ENCODE peak calls at places on chromosomes 13 and 19, in seven cellular contexts. H is cardiac muscle cell, C is glutamatergic neuron, S is tibial nerve, D is suprapubic skin, B is AG10803, Y is keratinocyte. A is an unnamed sample.

GRCh38 chr19:3238066-3238561 is 13.7 kb downstream of the CELF5 start:
- DNase-seq in S (no peak), C (no peak), H (no peak), Y (no peak), D (no peak), B (no peak), A (no peak)

GRCh38 chr19:43524922-43525835 is 1.8 kb downstream of the ETHE1 start:
- DNase-seq in B (peak), S (peak), C (no peak), D (no peak), H (peak), Y (no peak), A (peak)

GRCh38 chr19:49533551-49534488 is 6.0 kb downstream of the RCN3 start:
- DNase-seq in Y (no peak), B (peak), C (peak), H (peak), S (peak), D (peak), A (peak)

GRCh38 chr13:75908137-75908536 is 272.0 kb downstream of the LMO7 start:
- DNase-seq in Y (no peak), D (no peak), C (no peak), B (peak), S (no peak), H (peak), A (peak)

GRCh38 chr13:109735567-109735966 is 50.8 kb downstream of the IRS2 start:
- DNase-seq in H (no peak), B (no peak), D (no peak), C (no peak), S (no peak), Y (no peak), A (no peak)

GRCh38 chr19:50361290-50362029 is 4.0 kb downstream of the NAPSA start:
- DNase-seq in S (no peak), B (no peak), C (no peak), Y (no peak), H (no peak), D (no peak), A (no peak)

GRCh38 chr19:18063463-18063862 is 23.3 kb downstream of the IL12RB1 start:
- DNase-seq in D (no peak), Y (no peak), C (no peak), S (no peak), H (peak), B (no peak), A (peak)

GRCh38 chr13:26280295-26280694 is 26.4 kb downstream of the CDK8 start:
- DNase-seq in S (no peak), C (no peak), D (no peak), H (no peak), B (peak), Y (peak), A (no peak)

GRCh38 chr19:18785179-18786124 is 5.7 kb downstream of the COMP start:
- DNase-seq in H (peak), S (peak), B (peak), Y (no peak), D (peak), C (peak), A (peak)

GRCh38 chr13:50126378-50127016 is 111.3 kb downstream of the KCNRG start:
- DNase-seq in B (peak), H (peak), C (no peak), Y (no peak), D (no peak), S (no peak), A (peak)

GRCh38 chr13:114203536-114203935 is 24.5 kb downstream of the CFAP97D2 start:
- DNase-seq in D (no peak), S (no peak), Y (no peak), B (no peak), H (no peak), C (no peak), A (no peak)

GRCh38 chr19:3132971-3133792 is 2.7 kb upstream of the GNA15 start:
- DNase-seq in H (no peak), Y (no peak), S (peak), C (no peak), B (peak), D (peak), A (no peak)

GRCh38 chr13:41054212-41054877 is 7.0 kb upstream of the WBP4 start:
- DNase-seq in S (peak), Y (no peak), C (no peak), H (peak), D (no peak), B (peak), A (peak)

GRCh38 chr19:17329061-17329767 is 5.4 kb downstream of the ANO8 start:
- DNase-seq in C (no peak), H (no peak), S (no peak), D (no peak), Y (no peak), B (no peak), A (no peak)

GRCh38 chr19:50486823-50487515 is 10.3 kb upstream of the GARIN5A start:
- DNase-seq in Y (peak), H (peak), B (peak), S (no peak), C (peak), D (no peak), A (no peak)

GRCh38 chr19:42283248-42284065 is 14.4 kb downstream of the CIC start:
- DNase-seq in D (peak), Y (peak), S (peak), C (peak), B (peak), H (peak), A (peak)

GRCh38 chr13:48892311-48892710 is 83.4 kb upstream of the FNDC3A start:
- DNase-seq in Y (peak), S (no peak), D (no peak), C (no peak), B (peak), H (no peak), A (no peak)

GRCh38 chr13:113990321-113990837 is 16.5 kb upstream of the C13orf46 start:
- DNase-seq in H (no peak), B (no peak), D (peak), Y (no peak), C (no peak), S (no peak), A (no peak)

DNA sequence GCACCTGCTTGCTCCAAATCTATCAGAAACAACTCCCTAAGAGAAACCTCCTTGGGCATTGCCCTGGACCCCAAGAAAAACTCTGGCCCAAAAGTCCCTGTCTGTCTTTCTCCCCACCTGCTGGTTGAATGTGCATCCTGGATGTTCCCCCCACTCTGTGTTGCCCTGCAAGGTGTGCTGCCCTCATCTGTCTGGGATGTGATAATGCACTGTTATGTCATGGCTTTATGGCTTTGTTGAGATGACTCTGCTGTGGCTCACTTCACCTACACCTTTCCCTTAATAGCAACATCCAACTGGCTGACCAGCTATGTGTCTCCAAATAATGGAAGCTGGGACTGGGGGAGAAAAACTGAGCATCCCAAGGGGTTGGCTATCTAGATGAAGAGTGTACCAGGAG is 2.6 kb downstream of the ZNF20 start:
- DNase-seq in D (no peak), S (no peak), H (no peak), B (no peak), Y (no peak), C (no peak), A (no peak)
- TF ChIP-seq CTCF in D (peak), S (no peak), H (no peak), B (no peak), Y (peak), C (no peak), A (no peak)

DNA sequence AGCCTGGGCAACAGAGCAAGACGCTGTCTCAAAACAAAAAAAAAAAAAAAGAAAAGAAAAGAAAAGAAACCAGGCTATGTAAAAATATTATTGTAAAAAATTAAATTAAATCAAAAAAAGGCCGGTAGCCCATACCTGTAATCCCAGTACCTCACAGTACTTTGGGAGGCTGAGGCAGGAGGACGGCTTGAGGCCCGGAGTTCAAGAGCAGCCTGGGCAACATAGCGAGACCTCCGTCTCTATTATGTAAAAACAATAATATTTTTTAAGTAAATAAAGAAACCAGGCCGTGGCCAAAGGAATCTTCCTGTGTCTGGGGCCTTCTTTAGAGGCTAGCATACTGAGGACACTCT is 770 bp upstream of the CAPNS1 start:
- DNase-seq in D (no peak), Y (no peak), B (no peak), C (no peak), H (no peak), S (no peak), A (no peak)
- TF ChIP-seq CTCF in D (no peak), Y (no peak), B (no peak), C (no peak), H (no peak), S (no peak), A (no peak)

GRCh38 chr13:38969187-38969586 is 21.4 kb downstream of the STOML3 start:
- DNase-seq in D (no peak), Y (no peak), C (no peak), B (no peak), H (no peak), S (no peak), A (no peak)

GRCh38 chr13:38965281-38965680 is 25.4 kb downstream of the STOML3 start:
- DNase-seq in S (no peak), Y (no peak), C (no peak), D (no peak), B (no peak), H (no peak), A (no peak)

GRCh38 chr13:38967446-38967845 is 23.2 kb downstream of the STOML3 start:
- DNase-seq in C (peak), S (no peak), Y (no peak), B (no peak), H (no peak), D (no peak), A (no peak)

DNA sequence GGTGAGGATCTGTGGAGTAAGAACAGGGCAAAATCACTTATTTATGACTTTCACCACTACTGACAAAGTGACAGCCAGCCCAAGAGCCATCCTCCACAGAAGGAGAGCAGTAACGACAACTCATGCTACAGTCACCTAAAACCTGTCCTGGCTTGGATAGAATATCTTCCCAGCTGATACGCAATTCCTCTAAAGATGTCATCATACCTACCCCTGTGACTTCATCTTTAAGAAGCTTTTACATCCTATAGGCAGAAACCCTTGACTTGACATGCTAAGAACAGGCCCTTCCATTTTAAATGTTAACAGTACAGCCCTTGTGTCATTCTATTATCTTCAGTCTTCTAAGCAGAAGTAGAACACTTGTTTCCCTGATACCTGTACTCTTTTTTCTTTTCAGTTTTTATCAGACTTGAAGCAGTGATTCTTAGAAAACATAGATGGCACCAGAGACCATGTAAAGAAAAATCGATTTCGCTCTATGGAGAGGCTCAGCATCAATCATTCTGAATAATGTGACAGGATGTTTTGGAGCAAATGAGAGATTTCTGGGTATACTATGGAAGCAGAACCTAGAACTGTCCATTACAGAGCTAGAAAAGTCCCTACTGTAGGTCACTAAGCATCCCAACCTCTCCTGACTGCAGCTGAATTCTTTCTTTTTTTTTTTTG is 20.1 kb downstream of the STOML3 start:
- DNase-seq in B (no peak), D (no peak), Y (no peak), C (no peak), S (no peak), H (no peak), A (no peak)
- TF ChIP-seq CTCF in B (no peak), D (no peak), Y (no peak), C (no peak), S (no peak), H (no peak), A (no peak)

DNA sequence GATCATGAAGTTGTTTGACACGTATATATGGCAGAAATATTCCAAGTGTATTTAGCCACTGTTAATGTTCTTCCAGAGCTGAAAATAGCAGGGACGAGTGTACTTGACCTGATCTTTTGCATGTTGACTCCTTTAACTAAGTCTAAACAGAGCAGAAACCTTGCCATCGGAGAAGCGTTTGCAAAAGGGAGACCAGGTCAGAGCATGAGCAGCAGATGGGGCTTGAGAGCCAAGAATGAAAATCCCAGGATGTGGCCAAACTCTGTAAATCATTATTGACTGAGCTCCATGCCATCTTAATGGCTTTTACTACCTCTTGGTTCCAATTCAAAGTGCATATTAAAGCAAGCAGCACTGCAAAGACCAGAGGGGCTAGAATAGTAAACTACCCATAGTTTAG is 55.5 kb downstream of the FAM216B start:
- DNase-seq in D (no peak), Y (no peak), H (peak), C (no peak), B (peak), S (no peak), A (no peak)
- TF ChIP-seq CTCF in D (no peak), Y (peak), H (peak), C (no peak), B (peak), S (no peak), A (no peak)

GRCh38 chr13:63455938-63456337 is 2040.3 kb upstream of the PCDH20 start:
- DNase-seq in H (no peak), C (no peak), B (no peak), Y (no peak), D (no peak), S (no peak), A (no peak)
- TF ChIP-seq CTCF in H (no peak), C (peak), B (peak), Y (no peak), D (no peak), S (no peak), A (no peak)

DNA sequence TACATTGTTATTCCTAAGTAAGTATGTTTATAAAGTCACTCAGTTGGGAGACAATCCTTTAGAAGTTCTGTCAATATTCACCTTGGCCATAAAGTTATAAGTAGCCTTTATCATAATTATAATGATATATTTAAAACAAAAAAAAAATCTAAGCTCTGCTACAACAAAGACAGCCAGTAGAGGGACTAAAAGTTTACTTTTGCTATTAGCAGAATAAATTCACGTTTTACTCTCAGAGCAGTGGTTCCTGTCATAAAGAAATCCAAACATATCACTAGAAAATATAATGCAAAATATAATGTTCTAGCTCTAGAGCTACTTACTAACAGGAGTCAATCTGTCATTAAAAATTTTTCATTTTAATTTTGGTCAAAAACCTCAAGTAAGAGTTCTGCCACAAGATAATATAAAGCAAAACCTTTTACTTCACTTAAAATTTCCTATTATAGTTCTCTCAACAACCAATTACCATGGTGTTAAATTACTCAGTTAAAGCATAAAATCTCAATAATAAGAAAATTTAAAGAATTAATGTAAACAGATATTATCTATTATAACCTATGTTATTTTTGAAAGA is 17.7 kb downstream of the INTS6 start:
- DNase-seq in Y (no peak), S (no peak), C (no peak), H (peak), D (no peak), B (peak), A (no peak)
- TF ChIP-seq CTCF in Y (no peak), S (peak), C (peak), H (peak), D (peak), B (peak), A (peak)

GRCh38 chr19:48221628-48222027 is 34.1 kb downstream of the CARD8 start:
- DNase-seq in D (no peak), Y (no peak), S (no peak), B (no peak), C (no peak), H (no peak), A (no peak)

GRCh38 chr19:48218964-48219363 is 36.7 kb downstream of the CARD8 start:
- DNase-seq in D (no peak), C (no peak), H (no peak), S (no peak), Y (no peak), B (peak), A (no peak)

GRCh38 chr19:48213959-48214358 is 41.8 kb downstream of the CARD8 start:
- DNase-seq in D (no peak), C (no peak), H (no peak), Y (no peak), B (no peak), S (no peak), A (no peak)

DNA sequence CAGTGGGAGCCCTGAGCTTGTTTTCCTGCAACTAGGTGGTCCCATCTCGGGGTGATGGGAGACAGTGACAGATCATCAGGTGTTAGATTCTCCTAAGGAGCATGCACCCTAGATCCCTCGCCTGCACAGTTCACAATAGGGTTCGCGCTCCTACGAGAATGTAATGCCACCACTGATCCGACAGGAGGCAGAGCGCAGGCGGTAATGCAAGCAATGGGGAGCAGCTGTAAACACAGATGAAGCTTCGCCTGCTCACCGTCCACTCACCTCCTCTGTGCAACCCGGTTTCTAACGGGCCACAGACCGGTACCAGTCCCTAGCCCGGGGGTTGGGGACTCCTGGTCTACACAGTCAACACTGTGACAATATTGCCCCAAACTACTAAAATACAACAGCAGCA is 38.8 kb downstream of the CARD8 start:
- DNase-seq in B (no peak), Y (no peak), C (peak), D (no peak), H (no peak), S (no peak), A (no peak)
- TF ChIP-seq CTCF in B (peak), Y (no peak), C (peak), D (no peak), H (no peak), S (no peak), A (peak)

A was measured in nephron progenitor cell.